ENCODE peak calls at places on chromosome 7, in eight cellular contexts. One of them, this sample, is unnamed.
A peak's percentile ranks its signal among the peaks of the same experiment; 100 is the strongest.

GRCh38 chr7:50418526-50418925 is 31.6 kb downstream of the FIGNL1 start:
- DNase-seq in GM12878: no peak
- DNase-seq in sigmoid colon: no peak
- DNase-seq in Panc1: no peak
- DNase-seq in SK-N-SH: no peak
- DNase-seq in HL-60: no peak
- DNase-seq in K562: no peak
- DNase-seq in prostate gland: no peak
- DNase-seq in this sample: no peak

GRCh38 chr7:134649231-134649775 is 2.6 kb downstream of the BPGM start:
- DNase-seq in Panc1: no peak
- DNase-seq in SK-N-SH: no peak
- DNase-seq in K562: no peak
- DNase-seq in GM12878: no peak
- DNase-seq in HL-60: no peak
- DNase-seq in prostate gland: no peak
- DNase-seq in sigmoid colon: no peak
- DNase-seq in this sample: no peak

GRCh38 chr7:49417034-49417433 is 356.4 kb upstream of the VWC2 start:
- DNase-seq in SK-N-SH: no peak
- DNase-seq in K562: no peak
- DNase-seq in GM12878: no peak
- DNase-seq in sigmoid colon: no peak
- DNase-seq in Panc1: no peak
- DNase-seq in prostate gland: no peak
- DNase-seq in HL-60: no peak
- DNase-seq in this sample: no peak

GRCh38 chr7:72444023-72444776 is 32.1 kb upstream of the CALN1 start:
- DNase-seq in sigmoid colon: no peak
- DNase-seq in prostate gland: peak; percentile 33
- DNase-seq in K562: no peak
- DNase-seq in GM12878: no peak
- DNase-seq in HL-60: no peak
- DNase-seq in SK-N-SH: no peak
- DNase-seq in Panc1: no peak
- DNase-seq in this sample: no peak

GRCh38 chr7:66921918-66922486 is 977 bp downstream of the TMEM248 start:
- DNase-seq in GM12878: peak; percentile 13
- DNase-seq in HL-60: no peak
- DNase-seq in sigmoid colon: no peak
- DNase-seq in prostate gland: no peak
- DNase-seq in SK-N-SH: peak; percentile 40
- DNase-seq in K562: peak; percentile 75
- DNase-seq in Panc1: no peak
- DNase-seq in this sample: no peak

GRCh38 chr7:13628231-13629001 is 361.1 kb downstream of the ETV1 start:
- DNase-seq in HL-60: no peak
- DNase-seq in sigmoid colon: no peak
- DNase-seq in K562: no peak
- DNase-seq in Panc1: no peak
- DNase-seq in prostate gland: no peak
- DNase-seq in GM12878: no peak
- DNase-seq in SK-N-SH: no peak
- DNase-seq in this sample: no peak

GRCh38 chr7:147861058-147861716 is 729.4 kb upstream of the C7orf33 start:
- DNase-seq in sigmoid colon: no peak
- DNase-seq in GM12878: no peak
- DNase-seq in HL-60: no peak
- DNase-seq in Panc1: no peak
- DNase-seq in prostate gland: no peak
- DNase-seq in K562: no peak
- DNase-seq in SK-N-SH: no peak
- DNase-seq in this sample: no peak

GRCh38 chr7:31811650-31812461 is 124.8 kb downstream of the PPP1R17 start:
- DNase-seq in K562: no peak
- DNase-seq in SK-N-SH: no peak
- DNase-seq in prostate gland: no peak
- DNase-seq in GM12878: peak; percentile 58
- DNase-seq in HL-60: peak; percentile 90
- DNase-seq in Panc1: no peak
- DNase-seq in sigmoid colon: peak; percentile 65
- DNase-seq in this sample: no peak

GRCh38 chr7:2002561-2003450 is 229.9 kb downstream of the MAD1L1 start:
- DNase-seq in K562: no peak
- DNase-seq in HL-60: no peak
- DNase-seq in GM12878: no peak
- DNase-seq in sigmoid colon: peak; percentile 51
- DNase-seq in prostate gland: no peak
- DNase-seq in SK-N-SH: no peak
- DNase-seq in Panc1: no peak
- DNase-seq in this sample: no peak

GRCh38 chr7:50092579-50093411 is at the start of gene ZPBP:
- DNase-seq in Panc1: peak; percentile 41
- DNase-seq in K562: peak; percentile 29
- DNase-seq in HL-60: peak; percentile 11
- DNase-seq in GM12878: peak; percentile 30
- DNase-seq in prostate gland: peak; percentile 26
- DNase-seq in SK-N-SH: peak; percentile 65
- DNase-seq in sigmoid colon: no peak
- DNase-seq in this sample: peak; percentile 33

GRCh38 chr7:112529486-112529885 is 48.7 kb downstream of the LSMEM1 start:
- DNase-seq in prostate gland: no peak
- DNase-seq in GM12878: no peak
- DNase-seq in SK-N-SH: no peak
- DNase-seq in HL-60: no peak
- DNase-seq in sigmoid colon: no peak
- DNase-seq in Panc1: no peak
- DNase-seq in K562: no peak
- DNase-seq in this sample: no peak

GRCh38 chr7:137992738-137993394 is 9.0 kb downstream of the CREB3L2 start:
- DNase-seq in HL-60: peak; percentile 92
- DNase-seq in Panc1: no peak
- DNase-seq in K562: peak; percentile 49
- DNase-seq in prostate gland: no peak
- DNase-seq in SK-N-SH: no peak
- DNase-seq in GM12878: no peak
- DNase-seq in sigmoid colon: peak; percentile 97
- DNase-seq in this sample: no peak

GRCh38 chr7:26493737-26494423 is 202.2 kb downstream of the SNX10 start:
- DNase-seq in GM12878: no peak
- DNase-seq in sigmoid colon: no peak
- DNase-seq in K562: no peak
- DNase-seq in prostate gland: no peak
- DNase-seq in HL-60: no peak
- DNase-seq in Panc1: no peak
- DNase-seq in SK-N-SH: no peak
- DNase-seq in this sample: no peak

GRCh38 chr7:46854958-46855473 is 726.9 kb downstream of the TNS3 start:
- DNase-seq in sigmoid colon: no peak
- DNase-seq in Panc1: no peak
- DNase-seq in SK-N-SH: no peak
- DNase-seq in HL-60: no peak
- DNase-seq in GM12878: no peak
- DNase-seq in prostate gland: no peak
- DNase-seq in K562: no peak
- DNase-seq in this sample: no peak

GRCh38 chr7:87219545-87220025 is at the start of gene TMEM243:
- DNase-seq in SK-N-SH: peak; percentile 88
- DNase-seq in Panc1: no peak
- DNase-seq in HL-60: peak; percentile 22
- DNase-seq in sigmoid colon: peak; percentile 86
- DNase-seq in prostate gland: peak; percentile 73
- DNase-seq in K562: peak; percentile 70
- DNase-seq in GM12878: peak; percentile 45
- DNase-seq in this sample: peak; percentile 71

GRCh38 chr7:108497082-108497725 is 28.7 kb downstream of the PNPLA8 start:
- DNase-seq in SK-N-SH: peak; percentile 66
- DNase-seq in HL-60: peak; percentile 35
- DNase-seq in prostate gland: no peak
- DNase-seq in sigmoid colon: no peak
- DNase-seq in K562: peak; percentile 70
- DNase-seq in Panc1: peak; percentile 47
- DNase-seq in GM12878: peak; percentile 24
- DNase-seq in this sample: no peak

GRCh38 chr7:23617482-23617881 is 20.3 kb downstream of the CCDC126 start:
- DNase-seq in HL-60: no peak
- DNase-seq in K562: no peak
- DNase-seq in sigmoid colon: no peak
- DNase-seq in Panc1: no peak
- DNase-seq in SK-N-SH: no peak
- DNase-seq in prostate gland: no peak
- DNase-seq in GM12878: no peak
- DNase-seq in this sample: no peak

GRCh38 chr7:39688611-39689485 is 65.5 kb downstream of the RALA start:
- DNase-seq in sigmoid colon: no peak
- DNase-seq in HL-60: no peak
- DNase-seq in K562: no peak
- DNase-seq in prostate gland: no peak
- DNase-seq in Panc1: no peak
- DNase-seq in SK-N-SH: no peak
- DNase-seq in GM12878: no peak
- DNase-seq in this sample: no peak

GRCh38 chr7:35036361-35037171 is 719 bp downstream of the DPY19L1 start:
- DNase-seq in SK-N-SH: peak; percentile 80
- DNase-seq in GM12878: no peak
- DNase-seq in K562: peak; percentile 65
- DNase-seq in prostate gland: peak; percentile 52
- DNase-seq in HL-60: peak; percentile 15
- DNase-seq in sigmoid colon: peak; percentile 77
- DNase-seq in Panc1: no peak
- DNase-seq in this sample: peak; percentile 14

GRCh38 chr7:7438851-7439250 is 96.8 kb downstream of the COL28A1 start:
- DNase-seq in HL-60: no peak
- DNase-seq in K562: no peak
- DNase-seq in sigmoid colon: no peak
- DNase-seq in GM12878: no peak
- DNase-seq in prostate gland: no peak
- DNase-seq in SK-N-SH: no peak
- DNase-seq in Panc1: peak; percentile 95
- DNase-seq in this sample: no peak

GRCh38 chr7:12403287-12404181 is at the start of gene VWDE:
- DNase-seq in SK-N-SH: peak; percentile 80
- DNase-seq in K562: peak; percentile 89
- DNase-seq in sigmoid colon: no peak
- DNase-seq in Panc1: peak; percentile 30
- DNase-seq in GM12878: no peak
- DNase-seq in HL-60: no peak
- DNase-seq in prostate gland: peak; percentile 58
- DNase-seq in this sample: peak; percentile 12

GRCh38 chr7:1512781-1513656 is 8.8 kb upstream of the INTS1 start:
- DNase-seq in prostate gland: no peak
- DNase-seq in K562: peak; percentile 57
- DNase-seq in GM12878: no peak
- DNase-seq in HL-60: peak; percentile 82
- DNase-seq in sigmoid colon: peak; percentile 78
- DNase-seq in SK-N-SH: no peak
- DNase-seq in Panc1: no peak
- DNase-seq in this sample: peak; percentile 66

GRCh38 chr7:81299272-81299671 is 380.4 kb upstream of the SEMA3C start:
- DNase-seq in HL-60: no peak
- DNase-seq in K562: no peak
- DNase-seq in prostate gland: no peak
- DNase-seq in sigmoid colon: no peak
- DNase-seq in SK-N-SH: no peak
- DNase-seq in GM12878: no peak
- DNase-seq in Panc1: peak; percentile 88
- DNase-seq in this sample: no peak

GRCh38 chr7:80826520-80827237 is 92.2 kb downstream of the SEMA3C start:
- DNase-seq in SK-N-SH: no peak
- DNase-seq in K562: no peak
- DNase-seq in sigmoid colon: no peak
- DNase-seq in prostate gland: no peak
- DNase-seq in Panc1: no peak
- DNase-seq in HL-60: no peak
- DNase-seq in GM12878: no peak
- DNase-seq in this sample: no peak

GRCh38 chr7:128410092-128410665 is 397 bp upstream of the IMPDH1 start:
- DNase-seq in sigmoid colon: peak; percentile 85
- DNase-seq in Panc1: peak; percentile 63
- DNase-seq in prostate gland: peak; percentile 48
- DNase-seq in K562: peak; percentile 71
- DNase-seq in SK-N-SH: peak; percentile 81
- DNase-seq in HL-60: peak; percentile 69
- DNase-seq in GM12878: no peak
- DNase-seq in this sample: no peak
- TF ChIP-seq POLR2AphosphoS5 in sigmoid colon: peak; percentile 81
- TF ChIP-seq POLR2AphosphoS5 in Panc1: no peak
- TF ChIP-seq POLR2AphosphoS5 in prostate gland: peak; percentile 13
- TF ChIP-seq POLR2AphosphoS5 in K562: no peak
- TF ChIP-seq POLR2AphosphoS5 in SK-N-SH: peak; percentile 34
- TF ChIP-seq POLR2AphosphoS5 in HL-60: no peak
- TF ChIP-seq POLR2AphosphoS5 in GM12878: no peak
- TF ChIP-seq POLR2AphosphoS5 in this sample: no peak

GRCh38 chr7:105678811-105679495 is 97.7 kb upstream of the EFCAB10 start:
- DNase-seq in HL-60: peak; percentile 72
- DNase-seq in K562: peak; percentile 50
- DNase-seq in SK-N-SH: no peak
- DNase-seq in GM12878: no peak
- DNase-seq in sigmoid colon: peak; percentile 90
- DNase-seq in prostate gland: peak; percentile 61
- DNase-seq in Panc1: no peak
- DNase-seq in this sample: no peak
- TF ChIP-seq POLR2AphosphoS5 in HL-60: peak; percentile 96
- TF ChIP-seq POLR2AphosphoS5 in K562: no peak
- TF ChIP-seq POLR2AphosphoS5 in SK-N-SH: no peak
- TF ChIP-seq POLR2AphosphoS5 in GM12878: no peak
- TF ChIP-seq POLR2AphosphoS5 in sigmoid colon: peak; percentile 66
- TF ChIP-seq POLR2AphosphoS5 in prostate gland: peak; percentile 52
- TF ChIP-seq POLR2AphosphoS5 in Panc1: no peak
- TF ChIP-seq POLR2AphosphoS5 in this sample: no peak

GRCh38 chr7:156527458-156527890 is 113.1 kb upstream of the RNF32 start:
- DNase-seq in SK-N-SH: no peak
- DNase-seq in K562: no peak
- DNase-seq in prostate gland: no peak
- DNase-seq in GM12878: no peak
- DNase-seq in HL-60: no peak
- DNase-seq in sigmoid colon: no peak
- DNase-seq in Panc1: no peak
- DNase-seq in this sample: no peak
- TF ChIP-seq POLR2AphosphoS5 in SK-N-SH: no peak
- TF ChIP-seq POLR2AphosphoS5 in K562: no peak
- TF ChIP-seq POLR2AphosphoS5 in prostate gland: no peak
- TF ChIP-seq POLR2AphosphoS5 in GM12878: no peak
- TF ChIP-seq POLR2AphosphoS5 in HL-60: no peak
- TF ChIP-seq POLR2AphosphoS5 in sigmoid colon: no peak
- TF ChIP-seq POLR2AphosphoS5 in Panc1: no peak
- TF ChIP-seq POLR2AphosphoS5 in this sample: no peak

DNA sequence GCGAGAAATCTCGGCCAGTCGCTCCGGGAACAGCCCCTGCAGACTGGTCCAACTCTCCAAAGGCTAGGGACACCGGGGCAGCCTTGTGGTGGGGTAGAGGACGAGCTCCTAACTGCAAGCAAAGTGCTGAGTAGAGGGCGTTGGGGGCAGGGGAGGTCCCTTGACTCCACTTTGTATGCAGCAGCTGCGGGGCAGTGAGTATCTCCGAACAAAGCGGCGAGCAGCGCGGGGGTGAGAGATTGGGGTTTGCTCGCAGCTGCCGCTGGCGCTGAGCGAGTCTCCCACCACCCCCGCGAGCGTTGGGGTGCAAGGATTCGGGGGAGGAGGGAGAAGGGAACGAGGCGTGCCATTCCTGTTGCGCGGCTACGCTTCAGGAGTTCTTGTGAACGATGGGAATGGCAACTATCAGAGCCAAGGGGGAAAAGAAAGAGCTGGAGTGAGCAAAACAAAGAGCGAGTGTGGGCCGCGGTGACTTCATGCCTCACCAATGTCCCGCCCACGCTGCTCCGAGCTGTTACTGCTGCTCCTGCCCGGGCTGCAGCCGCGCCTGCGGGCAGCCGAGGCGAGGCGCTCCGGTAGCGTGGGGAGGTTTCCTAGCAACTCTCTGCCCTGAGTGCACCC is 414 bp upstream of the ITGB8 start:
- DNase-seq in HL-60: no peak
- DNase-seq in prostate gland: peak; percentile 86
- DNase-seq in Panc1: no peak
- DNase-seq in sigmoid colon: peak; percentile 93
- DNase-seq in GM12878: no peak
- DNase-seq in SK-N-SH: peak; percentile 73
- DNase-seq in K562: peak; percentile 63
- DNase-seq in this sample: peak; percentile 59
- TF ChIP-seq POLR2AphosphoS5 in HL-60: no peak
- TF ChIP-seq POLR2AphosphoS5 in prostate gland: peak; percentile 26
- TF ChIP-seq POLR2AphosphoS5 in Panc1: no peak
- TF ChIP-seq POLR2AphosphoS5 in sigmoid colon: no peak
- TF ChIP-seq POLR2AphosphoS5 in GM12878: peak; percentile 73
- TF ChIP-seq POLR2AphosphoS5 in SK-N-SH: peak; percentile 16
- TF ChIP-seq POLR2AphosphoS5 in K562: no peak
- TF ChIP-seq POLR2AphosphoS5 in this sample: no peak

This sample was measured in GM12891.